ENCODE peak calls at places on chromosomes 1 and 21, in seven cellular contexts. One of them, this sample, is unnamed.

GRCh38 chr1:111739222-111739983 is at the start of gene INKA2:
- DNase-seq in transverse colon: peak; percentile 91
- DNase-seq in GM12891: peak; percentile 85
- DNase-seq in Panc1: no peak
- DNase-seq in sigmoid colon: peak; percentile 96
- DNase-seq in HCT116: peak; percentile 74
- DNase-seq in endothelial cell of umbilical vein: peak; percentile 89
- DNase-seq in this sample: peak; percentile 88

GRCh38 chr1:50481142-50481736 is 58.0 kb upstream of the DMRTA2 start:
- DNase-seq in transverse colon: no peak
- DNase-seq in GM12891: no peak
- DNase-seq in Panc1: no peak
- DNase-seq in sigmoid colon: no peak
- DNase-seq in HCT116: no peak
- DNase-seq in endothelial cell of umbilical vein: no peak
- DNase-seq in this sample: no peak

GRCh38 chr1:26829214-26829911 is 2.9 kb downstream of the ZDHHC18 start:
- DNase-seq in transverse colon: no peak
- DNase-seq in GM12891: no peak
- DNase-seq in Panc1: no peak
- DNase-seq in sigmoid colon: no peak
- DNase-seq in HCT116: no peak
- DNase-seq in endothelial cell of umbilical vein: no peak
- DNase-seq in this sample: no peak

GRCh38 chr1:92577251-92577895 is 90.6 kb upstream of the GFI1 start:
- DNase-seq in transverse colon: no peak
- DNase-seq in GM12891: no peak
- DNase-seq in Panc1: no peak
- DNase-seq in sigmoid colon: no peak
- DNase-seq in HCT116: no peak
- DNase-seq in endothelial cell of umbilical vein: peak; percentile 51
- DNase-seq in this sample: no peak

GRCh38 chr1:77292551-77292950 is 10.7 kb downstream of the AK5 start:
- DNase-seq in transverse colon: no peak
- DNase-seq in GM12891: no peak
- DNase-seq in Panc1: no peak
- DNase-seq in sigmoid colon: no peak
- DNase-seq in HCT116: no peak
- DNase-seq in endothelial cell of umbilical vein: no peak
- DNase-seq in this sample: no peak

GRCh38 chr1:182301026-182301436 is 90.6 kb downstream of the GLUL start:
- DNase-seq in transverse colon: no peak
- DNase-seq in GM12891: no peak
- DNase-seq in Panc1: no peak
- DNase-seq in sigmoid colon: no peak
- DNase-seq in HCT116: no peak
- DNase-seq in endothelial cell of umbilical vein: no peak
- DNase-seq in this sample: no peak

GRCh38 chr21:27248791-27249190 is 281.9 kb upstream of the ADAMTS5 start:
- DNase-seq in transverse colon: no peak
- DNase-seq in GM12891: no peak
- DNase-seq in Panc1: no peak
- DNase-seq in sigmoid colon: no peak
- DNase-seq in HCT116: no peak
- DNase-seq in endothelial cell of umbilical vein: no peak
- DNase-seq in this sample: no peak

GRCh38 chr1:201122321-201123017 is 4.5 kb downstream of the ASCL5 start:
- DNase-seq in transverse colon: no peak
- DNase-seq in GM12891: no peak
- DNase-seq in Panc1: no peak
- DNase-seq in sigmoid colon: no peak
- DNase-seq in HCT116: no peak
- DNase-seq in endothelial cell of umbilical vein: no peak
- DNase-seq in this sample: no peak

GRCh38 chr1:200979574-200980451 is 43.7 kb downstream of the KIF21B start:
- DNase-seq in transverse colon: peak; percentile 53
- DNase-seq in GM12891: peak; percentile 81
- DNase-seq in Panc1: no peak
- DNase-seq in sigmoid colon: no peak
- DNase-seq in HCT116: peak; percentile 12
- DNase-seq in endothelial cell of umbilical vein: peak; percentile 4
- DNase-seq in this sample: no peak

GRCh38 chr1:219041141-219041540 is 132.5 kb upstream of the LYPLAL1 start:
- DNase-seq in transverse colon: no peak
- DNase-seq in GM12891: no peak
- DNase-seq in Panc1: no peak
- DNase-seq in sigmoid colon: no peak
- DNase-seq in HCT116: no peak
- DNase-seq in endothelial cell of umbilical vein: no peak
- DNase-seq in this sample: no peak

GRCh38 chr1:117060441-117061317 is 553 bp downstream of the TTF2 start:
- DNase-seq in transverse colon: peak; percentile 34
- DNase-seq in GM12891: no peak
- DNase-seq in Panc1: no peak
- DNase-seq in sigmoid colon: no peak
- DNase-seq in HCT116: peak; percentile 21
- DNase-seq in endothelial cell of umbilical vein: peak; percentile 40
- DNase-seq in this sample: peak; percentile 13

GRCh38 chr1:3641046-3641760 is 8.7 kb downstream of the WRAP73 start:
- DNase-seq in transverse colon: no peak
- DNase-seq in GM12891: no peak
- DNase-seq in Panc1: no peak
- DNase-seq in sigmoid colon: no peak
- DNase-seq in HCT116: no peak
- DNase-seq in endothelial cell of umbilical vein: no peak
- DNase-seq in this sample: no peak

GRCh38 chr1:94544706-94545490 is 3.3 kb upstream of the F3 start:
- DNase-seq in transverse colon: no peak
- DNase-seq in GM12891: no peak
- DNase-seq in Panc1: no peak
- DNase-seq in sigmoid colon: no peak
- DNase-seq in HCT116: no peak
- DNase-seq in endothelial cell of umbilical vein: peak; percentile 64
- DNase-seq in this sample: no peak

GRCh38 chr1:12014141-12014981 is 4.9 kb upstream of the MIIP start:
- DNase-seq in transverse colon: no peak
- DNase-seq in GM12891: no peak
- DNase-seq in Panc1: no peak
- DNase-seq in sigmoid colon: no peak
- DNase-seq in HCT116: no peak
- DNase-seq in endothelial cell of umbilical vein: no peak
- DNase-seq in this sample: no peak

GRCh38 chr1:174060090-174060489 is 37.9 kb upstream of the RC3H1 start:
- DNase-seq in transverse colon: no peak
- DNase-seq in GM12891: no peak
- DNase-seq in Panc1: no peak
- DNase-seq in sigmoid colon: no peak
- DNase-seq in HCT116: no peak
- DNase-seq in endothelial cell of umbilical vein: no peak
- DNase-seq in this sample: no peak

GRCh38 chr1:99133759-99134158 is 129.1 kb upstream of the PLPPR5 start:
- DNase-seq in transverse colon: no peak
- DNase-seq in GM12891: no peak
- DNase-seq in Panc1: no peak
- DNase-seq in sigmoid colon: no peak
- DNase-seq in HCT116: no peak
- DNase-seq in endothelial cell of umbilical vein: no peak
- DNase-seq in this sample: no peak

GRCh38 chr1:151061704-151062103 is 1.5 kb downstream of the MLLT11 start:
- DNase-seq in transverse colon: no peak
- DNase-seq in GM12891: no peak
- DNase-seq in Panc1: no peak
- DNase-seq in sigmoid colon: no peak
- DNase-seq in HCT116: no peak
- DNase-seq in endothelial cell of umbilical vein: no peak
- DNase-seq in this sample: no peak

GRCh38 chr1:48572632-48573258 is 100.7 kb upstream of the SPATA6 start:
- DNase-seq in transverse colon: peak; percentile 13
- DNase-seq in GM12891: peak; percentile 21
- DNase-seq in Panc1: peak; percentile 15
- DNase-seq in sigmoid colon: no peak
- DNase-seq in HCT116: peak; percentile 35
- DNase-seq in endothelial cell of umbilical vein: peak; percentile 7
- DNase-seq in this sample: no peak

GRCh38 chr1:198494658-198495103 is 45.8 kb downstream of the ATP6V1G3 start:
- DNase-seq in transverse colon: no peak
- DNase-seq in GM12891: no peak
- DNase-seq in Panc1: no peak
- DNase-seq in sigmoid colon: no peak
- DNase-seq in HCT116: no peak
- DNase-seq in endothelial cell of umbilical vein: no peak
- DNase-seq in this sample: no peak

GRCh38 chr1:34871443-34872132 is 12.0 kb upstream of the SMIM12 start:
- DNase-seq in transverse colon: no peak
- DNase-seq in GM12891: no peak
- DNase-seq in Panc1: no peak
- DNase-seq in sigmoid colon: no peak
- DNase-seq in HCT116: no peak
- DNase-seq in endothelial cell of umbilical vein: no peak
- DNase-seq in this sample: no peak

GRCh38 chr1:108199231-108199657 is 899 bp downstream of the SLC25A24 start:
- DNase-seq in transverse colon: peak; percentile 28
- DNase-seq in GM12891: no peak
- DNase-seq in Panc1: no peak
- DNase-seq in sigmoid colon: no peak
- DNase-seq in HCT116: peak; percentile 16
- DNase-seq in endothelial cell of umbilical vein: peak; percentile 73
- DNase-seq in this sample: no peak

GRCh38 chr1:53561488-53562115 is 102.4 kb downstream of the DMRTB1 start:
- DNase-seq in transverse colon: peak; percentile 6
- DNase-seq in GM12891: no peak
- DNase-seq in Panc1: no peak
- DNase-seq in sigmoid colon: peak; percentile 76
- DNase-seq in HCT116: no peak
- DNase-seq in endothelial cell of umbilical vein: no peak
- DNase-seq in this sample: no peak

GRCh38 chr1:83596331-83596730 is 402.6 kb downstream of the TTLL7 start:
- DNase-seq in transverse colon: no peak
- DNase-seq in GM12891: no peak
- DNase-seq in Panc1: no peak
- DNase-seq in sigmoid colon: no peak
- DNase-seq in HCT116: no peak
- DNase-seq in endothelial cell of umbilical vein: no peak
- DNase-seq in this sample: no peak

GRCh38 chr1:68231627-68232303 is 558 bp downstream of the WLS start:
- DNase-seq in transverse colon: peak; percentile 69
- DNase-seq in GM12891: no peak
- DNase-seq in Panc1: no peak
- DNase-seq in sigmoid colon: peak; percentile 92
- DNase-seq in HCT116: no peak
- DNase-seq in endothelial cell of umbilical vein: peak; percentile 78
- DNase-seq in this sample: peak; percentile 83

GRCh38 chr1:101474039-101474665 is 237.3 kb downstream of the S1PR1 start:
- DNase-seq in transverse colon: no peak
- DNase-seq in GM12891: no peak
- DNase-seq in Panc1: no peak
- DNase-seq in sigmoid colon: no peak
- DNase-seq in HCT116: peak; percentile 35
- DNase-seq in endothelial cell of umbilical vein: peak; percentile 19
- DNase-seq in this sample: no peak

GRCh38 chr1:228014235-228014930 is 7.6 kb downstream of the WNT3A start:
- DNase-seq in transverse colon: no peak
- DNase-seq in GM12891: no peak
- DNase-seq in Panc1: no peak
- DNase-seq in sigmoid colon: peak; percentile 64
- DNase-seq in HCT116: no peak
- DNase-seq in endothelial cell of umbilical vein: no peak
- DNase-seq in this sample: peak; percentile 80

GRCh38 chr1:182601416-182601786 is 2.8 kb downstream of the RGS16 start:
- DNase-seq in transverse colon: peak; percentile 61
- DNase-seq in GM12891: no peak
- DNase-seq in Panc1: peak; percentile 22
- DNase-seq in sigmoid colon: peak; percentile 87
- DNase-seq in HCT116: peak; percentile 69
- DNase-seq in endothelial cell of umbilical vein: peak; percentile 57
- DNase-seq in this sample: peak; percentile 63

GRCh38 chr1:25082216-25082899 is 149.9 kb downstream of the SYF2 start:
- DNase-seq in transverse colon: no peak
- DNase-seq in GM12891: no peak
- DNase-seq in Panc1: no peak
- DNase-seq in sigmoid colon: peak; percentile 50
- DNase-seq in HCT116: no peak
- DNase-seq in endothelial cell of umbilical vein: no peak
- DNase-seq in this sample: no peak
- TF ChIP-seq POLR2AphosphoS5 in transverse colon: no peak
- TF ChIP-seq POLR2AphosphoS5 in GM12891: no peak
- TF ChIP-seq POLR2AphosphoS5 in Panc1: no peak
- TF ChIP-seq POLR2AphosphoS5 in sigmoid colon: no peak
- TF ChIP-seq POLR2AphosphoS5 in HCT116: no peak
- TF ChIP-seq POLR2AphosphoS5 in endothelial cell of umbilical vein: no peak
- TF ChIP-seq POLR2AphosphoS5 in this sample: no peak

GRCh38 chr1:55288245-55288644 is 73.1 kb upstream of the USP24 start:
- DNase-seq in transverse colon: peak; percentile 19
- DNase-seq in GM12891: no peak
- DNase-seq in Panc1: no peak
- DNase-seq in sigmoid colon: no peak
- DNase-seq in HCT116: no peak
- DNase-seq in endothelial cell of umbilical vein: no peak
- DNase-seq in this sample: no peak
- TF ChIP-seq POLR2AphosphoS5 in transverse colon: no peak
- TF ChIP-seq POLR2AphosphoS5 in GM12891: no peak
- TF ChIP-seq POLR2AphosphoS5 in Panc1: no peak
- TF ChIP-seq POLR2AphosphoS5 in sigmoid colon: no peak
- TF ChIP-seq POLR2AphosphoS5 in HCT116: no peak
- TF ChIP-seq POLR2AphosphoS5 in endothelial cell of umbilical vein: no peak
- TF ChIP-seq POLR2AphosphoS5 in this sample: no peak

GRCh38 chr21:42302292-42302650 is 12.9 kb downstream of the TFF3 start:
- DNase-seq in transverse colon: peak; percentile 6
- DNase-seq in GM12891: no peak
- DNase-seq in Panc1: no peak
- DNase-seq in sigmoid colon: peak; percentile 59
- DNase-seq in HCT116: no peak
- DNase-seq in endothelial cell of umbilical vein: no peak
- DNase-seq in this sample: no peak
- TF ChIP-seq POLR2AphosphoS5 in transverse colon: no peak
- TF ChIP-seq POLR2AphosphoS5 in GM12891: no peak
- TF ChIP-seq POLR2AphosphoS5 in Panc1: no peak
- TF ChIP-seq POLR2AphosphoS5 in sigmoid colon: no peak
- TF ChIP-seq POLR2AphosphoS5 in HCT116: no peak
- TF ChIP-seq POLR2AphosphoS5 in endothelial cell of umbilical vein: no peak
- TF ChIP-seq POLR2AphosphoS5 in this sample: no peak

GRCh38 chr1:163191301-163191700 is 11.4 kb downstream of the RGS5 start:
- DNase-seq in transverse colon: no peak
- DNase-seq in GM12891: no peak
- DNase-seq in Panc1: no peak
- DNase-seq in sigmoid colon: no peak
- DNase-seq in HCT116: no peak
- DNase-seq in endothelial cell of umbilical vein: no peak
- DNase-seq in this sample: no peak

GRCh38 chr1:163197022-163197421 is 5.7 kb downstream of the RGS5 start:
- DNase-seq in transverse colon: no peak
- DNase-seq in GM12891: no peak
- DNase-seq in Panc1: no peak
- DNase-seq in sigmoid colon: no peak
- DNase-seq in HCT116: no peak
- DNase-seq in endothelial cell of umbilical vein: peak; percentile 26
- DNase-seq in this sample: no peak

GRCh38 chr1:163196449-163196787 is 6.3 kb downstream of the RGS5 start:
- DNase-seq in transverse colon: no peak
- DNase-seq in GM12891: no peak
- DNase-seq in Panc1: no peak
- DNase-seq in sigmoid colon: no peak
- DNase-seq in HCT116: no peak
- DNase-seq in endothelial cell of umbilical vein: no peak
- DNase-seq in this sample: no peak

GRCh38 chr1:163195728-163196448 is 6.8 kb downstream of the RGS5 start:
- DNase-seq in transverse colon: no peak
- DNase-seq in GM12891: no peak
- DNase-seq in Panc1: no peak
- DNase-seq in sigmoid colon: no peak
- DNase-seq in HCT116: peak; percentile 6
- DNase-seq in endothelial cell of umbilical vein: peak; percentile 97
- DNase-seq in this sample: no peak
- TF ChIP-seq POLR2AphosphoS5 in transverse colon: no peak
- TF ChIP-seq POLR2AphosphoS5 in GM12891: no peak
- TF ChIP-seq POLR2AphosphoS5 in Panc1: no peak
- TF ChIP-seq POLR2AphosphoS5 in sigmoid colon: no peak
- TF ChIP-seq POLR2AphosphoS5 in HCT116: no peak
- TF ChIP-seq POLR2AphosphoS5 in endothelial cell of umbilical vein: peak; percentile 83
- TF ChIP-seq POLR2AphosphoS5 in this sample: no peak

This sample was measured in prostate gland.